ENCODE peak calls at places on chromosome 11, in eight cellular contexts. One of them, this sample, is unnamed.

GRCh38 chr11:7154881-7155344 is 66.1 kb downstream of the RBMXL2 start:
- DNase-seq in activated naive CD4-positive, alpha-beta T cell treated with anti-CD3 and anti-CD28 coated beads, Interleukin-2, amount 10 ng/mL, durations not matched to agents 7 days and 5 days: no peak
- DNase-seq in stromal cell of bone marrow: peak
- DNase-seq in globus pallidus: no peak
- DNase-seq in activated T-cell treated with anti-CD3 and anti-CD28 coated beads for 1 hour: no peak
- DNase-seq in stimulated activated CD8-positive, alpha-beta memory T cell treated with anti-CD3 and anti-CD28 coated beads, Interleukin-15, amount 100 ng/mL, for 24 hours: no peak
- DNase-seq in T-helper 2 cell: no peak
- DNase-seq in progenitor cell of endocrine pancreas: no peak
- DNase-seq in this sample: peak

GRCh38 chr11:1410366-1411291 is 20.9 kb downstream of the BRSK2 start:
- DNase-seq in activated naive CD4-positive, alpha-beta T cell treated with anti-CD3 and anti-CD28 coated beads, Interleukin-2, amount 10 ng/mL, durations not matched to agents 7 days and 5 days: no peak
- DNase-seq in stromal cell of bone marrow: no peak
- DNase-seq in globus pallidus: no peak
- DNase-seq in activated T-cell treated with anti-CD3 and anti-CD28 coated beads for 1 hour: no peak
- DNase-seq in stimulated activated CD8-positive, alpha-beta memory T cell treated with anti-CD3 and anti-CD28 coated beads, Interleukin-15, amount 100 ng/mL, for 24 hours: no peak
- DNase-seq in T-helper 2 cell: no peak
- DNase-seq in progenitor cell of endocrine pancreas: no peak
- DNase-seq in this sample: peak

GRCh38 chr11:61152816-61153592 is 8.2 kb downstream of the VPS37C start:
- DNase-seq in activated naive CD4-positive, alpha-beta T cell treated with anti-CD3 and anti-CD28 coated beads, Interleukin-2, amount 10 ng/mL, durations not matched to agents 7 days and 5 days: no peak
- DNase-seq in stromal cell of bone marrow: peak
- DNase-seq in globus pallidus: no peak
- DNase-seq in activated T-cell treated with anti-CD3 and anti-CD28 coated beads for 1 hour: no peak
- DNase-seq in stimulated activated CD8-positive, alpha-beta memory T cell treated with anti-CD3 and anti-CD28 coated beads, Interleukin-15, amount 100 ng/mL, for 24 hours: no peak
- DNase-seq in T-helper 2 cell: no peak
- DNase-seq in progenitor cell of endocrine pancreas: no peak
- DNase-seq in this sample: no peak

GRCh38 chr11:71080239-71081097 is 171.9 kb downstream of the SHANK2 start:
- DNase-seq in activated naive CD4-positive, alpha-beta T cell treated with anti-CD3 and anti-CD28 coated beads, Interleukin-2, amount 10 ng/mL, durations not matched to agents 7 days and 5 days: peak
- DNase-seq in stromal cell of bone marrow: peak
- DNase-seq in globus pallidus: peak
- DNase-seq in activated T-cell treated with anti-CD3 and anti-CD28 coated beads for 1 hour: no peak
- DNase-seq in stimulated activated CD8-positive, alpha-beta memory T cell treated with anti-CD3 and anti-CD28 coated beads, Interleukin-15, amount 100 ng/mL, for 24 hours: peak
- DNase-seq in T-helper 2 cell: no peak
- DNase-seq in progenitor cell of endocrine pancreas: peak
- DNase-seq in this sample: peak

GRCh38 chr11:104338186-104338585 is 174.2 kb upstream of the PDGFD start:
- DNase-seq in activated naive CD4-positive, alpha-beta T cell treated with anti-CD3 and anti-CD28 coated beads, Interleukin-2, amount 10 ng/mL, durations not matched to agents 7 days and 5 days: no peak
- DNase-seq in stromal cell of bone marrow: no peak
- DNase-seq in globus pallidus: no peak
- DNase-seq in activated T-cell treated with anti-CD3 and anti-CD28 coated beads for 1 hour: no peak
- DNase-seq in stimulated activated CD8-positive, alpha-beta memory T cell treated with anti-CD3 and anti-CD28 coated beads, Interleukin-15, amount 100 ng/mL, for 24 hours: no peak
- DNase-seq in T-helper 2 cell: no peak
- DNase-seq in progenitor cell of endocrine pancreas: no peak
- DNase-seq in this sample: no peak

GRCh38 chr11:65384301-65384889 is 1.9 kb upstream of the SLC25A45 start:
- DNase-seq in activated naive CD4-positive, alpha-beta T cell treated with anti-CD3 and anti-CD28 coated beads, Interleukin-2, amount 10 ng/mL, durations not matched to agents 7 days and 5 days: peak
- DNase-seq in stromal cell of bone marrow: no peak
- DNase-seq in globus pallidus: no peak
- DNase-seq in activated T-cell treated with anti-CD3 and anti-CD28 coated beads for 1 hour: no peak
- DNase-seq in stimulated activated CD8-positive, alpha-beta memory T cell treated with anti-CD3 and anti-CD28 coated beads, Interleukin-15, amount 100 ng/mL, for 24 hours: no peak
- DNase-seq in T-helper 2 cell: no peak
- DNase-seq in progenitor cell of endocrine pancreas: no peak
- DNase-seq in this sample: no peak

GRCh38 chr11:65593518-65594414 is 1.8 kb downstream of the KCNK7 start:
- DNase-seq in activated naive CD4-positive, alpha-beta T cell treated with anti-CD3 and anti-CD28 coated beads, Interleukin-2, amount 10 ng/mL, durations not matched to agents 7 days and 5 days: peak
- DNase-seq in stromal cell of bone marrow: no peak
- DNase-seq in globus pallidus: peak
- DNase-seq in activated T-cell treated with anti-CD3 and anti-CD28 coated beads for 1 hour: no peak
- DNase-seq in stimulated activated CD8-positive, alpha-beta memory T cell treated with anti-CD3 and anti-CD28 coated beads, Interleukin-15, amount 100 ng/mL, for 24 hours: no peak
- DNase-seq in T-helper 2 cell: no peak
- DNase-seq in progenitor cell of endocrine pancreas: no peak
- DNase-seq in this sample: peak

GRCh38 chr11:1060410-1060809 is 14.3 kb upstream of the MUC2 start:
- DNase-seq in activated naive CD4-positive, alpha-beta T cell treated with anti-CD3 and anti-CD28 coated beads, Interleukin-2, amount 10 ng/mL, durations not matched to agents 7 days and 5 days: no peak
- DNase-seq in stromal cell of bone marrow: no peak
- DNase-seq in globus pallidus: no peak
- DNase-seq in activated T-cell treated with anti-CD3 and anti-CD28 coated beads for 1 hour: no peak
- DNase-seq in stimulated activated CD8-positive, alpha-beta memory T cell treated with anti-CD3 and anti-CD28 coated beads, Interleukin-15, amount 100 ng/mL, for 24 hours: no peak
- DNase-seq in T-helper 2 cell: no peak
- DNase-seq in progenitor cell of endocrine pancreas: no peak
- DNase-seq in this sample: no peak

GRCh38 chr11:62922653-62923371 is 1.6 kb upstream of the CHRM1 start:
- DNase-seq in activated naive CD4-positive, alpha-beta T cell treated with anti-CD3 and anti-CD28 coated beads, Interleukin-2, amount 10 ng/mL, durations not matched to agents 7 days and 5 days: peak
- DNase-seq in stromal cell of bone marrow: no peak
- DNase-seq in globus pallidus: no peak
- DNase-seq in activated T-cell treated with anti-CD3 and anti-CD28 coated beads for 1 hour: no peak
- DNase-seq in stimulated activated CD8-positive, alpha-beta memory T cell treated with anti-CD3 and anti-CD28 coated beads, Interleukin-15, amount 100 ng/mL, for 24 hours: no peak
- DNase-seq in T-helper 2 cell: peak
- DNase-seq in progenitor cell of endocrine pancreas: no peak
- DNase-seq in this sample: no peak

GRCh38 chr11:132379540-132379939 is 1009.1 kb downstream of the NTM start:
- DNase-seq in activated naive CD4-positive, alpha-beta T cell treated with anti-CD3 and anti-CD28 coated beads, Interleukin-2, amount 10 ng/mL, durations not matched to agents 7 days and 5 days: no peak
- DNase-seq in stromal cell of bone marrow: no peak
- DNase-seq in globus pallidus: no peak
- DNase-seq in activated T-cell treated with anti-CD3 and anti-CD28 coated beads for 1 hour: no peak
- DNase-seq in stimulated activated CD8-positive, alpha-beta memory T cell treated with anti-CD3 and anti-CD28 coated beads, Interleukin-15, amount 100 ng/mL, for 24 hours: no peak
- DNase-seq in T-helper 2 cell: no peak
- DNase-seq in progenitor cell of endocrine pancreas: no peak
- DNase-seq in this sample: no peak

GRCh38 chr11:85776951-85777602 is 33.9 kb downstream of the SYTL2 start:
- DNase-seq in activated naive CD4-positive, alpha-beta T cell treated with anti-CD3 and anti-CD28 coated beads, Interleukin-2, amount 10 ng/mL, durations not matched to agents 7 days and 5 days: no peak
- DNase-seq in stromal cell of bone marrow: no peak
- DNase-seq in globus pallidus: peak
- DNase-seq in activated T-cell treated with anti-CD3 and anti-CD28 coated beads for 1 hour: no peak
- DNase-seq in stimulated activated CD8-positive, alpha-beta memory T cell treated with anti-CD3 and anti-CD28 coated beads, Interleukin-15, amount 100 ng/mL, for 24 hours: no peak
- DNase-seq in T-helper 2 cell: no peak
- DNase-seq in progenitor cell of endocrine pancreas: no peak
- DNase-seq in this sample: no peak

GRCh38 chr11:2684581-2684980 is 15.2 kb downstream of the KCNQ1OT1 start:
- DNase-seq in activated naive CD4-positive, alpha-beta T cell treated with anti-CD3 and anti-CD28 coated beads, Interleukin-2, amount 10 ng/mL, durations not matched to agents 7 days and 5 days: no peak
- DNase-seq in stromal cell of bone marrow: no peak
- DNase-seq in globus pallidus: no peak
- DNase-seq in activated T-cell treated with anti-CD3 and anti-CD28 coated beads for 1 hour: no peak
- DNase-seq in stimulated activated CD8-positive, alpha-beta memory T cell treated with anti-CD3 and anti-CD28 coated beads, Interleukin-15, amount 100 ng/mL, for 24 hours: no peak
- DNase-seq in T-helper 2 cell: no peak
- DNase-seq in progenitor cell of endocrine pancreas: no peak
- DNase-seq in this sample: no peak

GRCh38 chr11:128784059-128784804 is 82.9 kb downstream of the KCNJ1 start:
- DNase-seq in activated naive CD4-positive, alpha-beta T cell treated with anti-CD3 and anti-CD28 coated beads, Interleukin-2, amount 10 ng/mL, durations not matched to agents 7 days and 5 days: no peak
- DNase-seq in stromal cell of bone marrow: no peak
- DNase-seq in globus pallidus: no peak
- DNase-seq in activated T-cell treated with anti-CD3 and anti-CD28 coated beads for 1 hour: no peak
- DNase-seq in stimulated activated CD8-positive, alpha-beta memory T cell treated with anti-CD3 and anti-CD28 coated beads, Interleukin-15, amount 100 ng/mL, for 24 hours: no peak
- DNase-seq in T-helper 2 cell: no peak
- DNase-seq in progenitor cell of endocrine pancreas: no peak
- DNase-seq in this sample: no peak

GRCh38 chr11:120811731-120812130 is 212.2 kb upstream of the TBCEL start:
- DNase-seq in activated naive CD4-positive, alpha-beta T cell treated with anti-CD3 and anti-CD28 coated beads, Interleukin-2, amount 10 ng/mL, durations not matched to agents 7 days and 5 days: no peak
- DNase-seq in stromal cell of bone marrow: no peak
- DNase-seq in globus pallidus: no peak
- DNase-seq in activated T-cell treated with anti-CD3 and anti-CD28 coated beads for 1 hour: no peak
- DNase-seq in stimulated activated CD8-positive, alpha-beta memory T cell treated with anti-CD3 and anti-CD28 coated beads, Interleukin-15, amount 100 ng/mL, for 24 hours: no peak
- DNase-seq in T-helper 2 cell: no peak
- DNase-seq in progenitor cell of endocrine pancreas: no peak
- DNase-seq in this sample: no peak

GRCh38 chr11:45444796-45445195 is 158.7 kb upstream of the SYT13 start:
- DNase-seq in activated naive CD4-positive, alpha-beta T cell treated with anti-CD3 and anti-CD28 coated beads, Interleukin-2, amount 10 ng/mL, durations not matched to agents 7 days and 5 days: no peak
- DNase-seq in stromal cell of bone marrow: no peak
- DNase-seq in globus pallidus: no peak
- DNase-seq in activated T-cell treated with anti-CD3 and anti-CD28 coated beads for 1 hour: no peak
- DNase-seq in stimulated activated CD8-positive, alpha-beta memory T cell treated with anti-CD3 and anti-CD28 coated beads, Interleukin-15, amount 100 ng/mL, for 24 hours: no peak
- DNase-seq in T-helper 2 cell: no peak
- DNase-seq in progenitor cell of endocrine pancreas: no peak
- DNase-seq in this sample: no peak

GRCh38 chr11:26439854-26440253 is 107.9 kb downstream of the ANO3 start:
- DNase-seq in activated naive CD4-positive, alpha-beta T cell treated with anti-CD3 and anti-CD28 coated beads, Interleukin-2, amount 10 ng/mL, durations not matched to agents 7 days and 5 days: no peak
- DNase-seq in stromal cell of bone marrow: no peak
- DNase-seq in globus pallidus: no peak
- DNase-seq in activated T-cell treated with anti-CD3 and anti-CD28 coated beads for 1 hour: no peak
- DNase-seq in stimulated activated CD8-positive, alpha-beta memory T cell treated with anti-CD3 and anti-CD28 coated beads, Interleukin-15, amount 100 ng/mL, for 24 hours: no peak
- DNase-seq in T-helper 2 cell: no peak
- DNase-seq in progenitor cell of endocrine pancreas: no peak
- DNase-seq in this sample: no peak

GRCh38 chr11:33207408-33207985 is 46.2 kb upstream of the CSTF3 start:
- DNase-seq in activated naive CD4-positive, alpha-beta T cell treated with anti-CD3 and anti-CD28 coated beads, Interleukin-2, amount 10 ng/mL, durations not matched to agents 7 days and 5 days: no peak
- DNase-seq in stromal cell of bone marrow: no peak
- DNase-seq in globus pallidus: no peak
- DNase-seq in activated T-cell treated with anti-CD3 and anti-CD28 coated beads for 1 hour: no peak
- DNase-seq in stimulated activated CD8-positive, alpha-beta memory T cell treated with anti-CD3 and anti-CD28 coated beads, Interleukin-15, amount 100 ng/mL, for 24 hours: no peak
- DNase-seq in T-helper 2 cell: no peak
- DNase-seq in progenitor cell of endocrine pancreas: no peak
- DNase-seq in this sample: no peak

GRCh38 chr11:109421981-109422590 is at the start of gene C11orf87:
- DNase-seq in activated naive CD4-positive, alpha-beta T cell treated with anti-CD3 and anti-CD28 coated beads, Interleukin-2, amount 10 ng/mL, durations not matched to agents 7 days and 5 days: no peak
- DNase-seq in stromal cell of bone marrow: no peak
- DNase-seq in globus pallidus: no peak
- DNase-seq in activated T-cell treated with anti-CD3 and anti-CD28 coated beads for 1 hour: no peak
- DNase-seq in stimulated activated CD8-positive, alpha-beta memory T cell treated with anti-CD3 and anti-CD28 coated beads, Interleukin-15, amount 100 ng/mL, for 24 hours: no peak
- DNase-seq in T-helper 2 cell: no peak
- DNase-seq in progenitor cell of endocrine pancreas: no peak
- DNase-seq in this sample: peak

GRCh38 chr11:111429066-111429506 is 50.0 kb upstream of the POU2AF1 start:
- DNase-seq in activated naive CD4-positive, alpha-beta T cell treated with anti-CD3 and anti-CD28 coated beads, Interleukin-2, amount 10 ng/mL, durations not matched to agents 7 days and 5 days: peak
- DNase-seq in stromal cell of bone marrow: peak
- DNase-seq in globus pallidus: peak
- DNase-seq in activated T-cell treated with anti-CD3 and anti-CD28 coated beads for 1 hour: peak
- DNase-seq in stimulated activated CD8-positive, alpha-beta memory T cell treated with anti-CD3 and anti-CD28 coated beads, Interleukin-15, amount 100 ng/mL, for 24 hours: peak
- DNase-seq in T-helper 2 cell: peak
- DNase-seq in progenitor cell of endocrine pancreas: no peak
- DNase-seq in this sample: peak

GRCh38 chr11:134359646-134360045 is 27.9 kb downstream of the GLB1L2 start:
- DNase-seq in activated naive CD4-positive, alpha-beta T cell treated with anti-CD3 and anti-CD28 coated beads, Interleukin-2, amount 10 ng/mL, durations not matched to agents 7 days and 5 days: no peak
- DNase-seq in stromal cell of bone marrow: no peak
- DNase-seq in globus pallidus: no peak
- DNase-seq in activated T-cell treated with anti-CD3 and anti-CD28 coated beads for 1 hour: no peak
- DNase-seq in stimulated activated CD8-positive, alpha-beta memory T cell treated with anti-CD3 and anti-CD28 coated beads, Interleukin-15, amount 100 ng/mL, for 24 hours: no peak
- DNase-seq in T-helper 2 cell: no peak
- DNase-seq in progenitor cell of endocrine pancreas: no peak
- DNase-seq in this sample: no peak